ENCODE peak calls at places on chromosomes 3 and 15, in five cellular contexts. One of them, this sample, is unnamed.
A peak's percentile ranks its signal among the peaks of the same experiment; 100 is the strongest.

GRCh38 chr3:48187579-48188265 is 495 bp downstream of the CDC25A start:
- DNase-seq in heart left ventricle: peak; percentile 69
- DNase-seq in prostate gland: peak; percentile 10
- DNase-seq in A673: peak; percentile 12
- DNase-seq in keratinocyte: no peak
- DNase-seq in this sample: peak; percentile 45

GRCh38 chr3:775178-775885 is 317.5 kb upstream of the CNTN6 start:
- DNase-seq in heart left ventricle: no peak
- DNase-seq in prostate gland: no peak
- DNase-seq in A673: no peak
- DNase-seq in keratinocyte: no peak
- DNase-seq in this sample: no peak

GRCh38 chr15:62624541-62625399 is 417.8 kb upstream of the TPM1 start:
- DNase-seq in heart left ventricle: no peak
- DNase-seq in prostate gland: no peak
- DNase-seq in A673: no peak
- DNase-seq in keratinocyte: no peak
- DNase-seq in this sample: no peak

GRCh38 chr3:49133226-49133951 is 539 bp upstream of the LAMB2 start:
- DNase-seq in heart left ventricle: peak; percentile 92
- DNase-seq in prostate gland: peak; percentile 83
- DNase-seq in A673: peak; percentile 82
- DNase-seq in keratinocyte: peak; percentile 30
- DNase-seq in this sample: peak; percentile 23

GRCh38 chr3:14991148-14991742 is 43.9 kb downstream of the NR2C2 start:
- DNase-seq in heart left ventricle: no peak
- DNase-seq in prostate gland: no peak
- DNase-seq in A673: peak; percentile 32
- DNase-seq in keratinocyte: no peak
- DNase-seq in this sample: no peak

GRCh38 chr15:73941871-73942635 is 15.8 kb downstream of the LOXL1 start:
- DNase-seq in heart left ventricle: no peak
- DNase-seq in prostate gland: no peak
- DNase-seq in A673: no peak
- DNase-seq in keratinocyte: no peak
- DNase-seq in this sample: no peak

GRCh38 chr3:188749010-188749617 is 422.7 kb upstream of the TPRG1 start:
- DNase-seq in heart left ventricle: no peak
- DNase-seq in prostate gland: no peak
- DNase-seq in A673: peak; percentile 48
- DNase-seq in keratinocyte: no peak
- DNase-seq in this sample: no peak

GRCh38 chr3:15326037-15326436 is 6.3 kb downstream of the SH3BP5 start:
- DNase-seq in heart left ventricle: no peak
- DNase-seq in prostate gland: no peak
- DNase-seq in A673: no peak
- DNase-seq in keratinocyte: no peak
- DNase-seq in this sample: no peak

GRCh38 chr3:166582231-166582630 is 745.0 kb upstream of the BCHE start:
- DNase-seq in heart left ventricle: no peak
- DNase-seq in prostate gland: no peak
- DNase-seq in A673: no peak
- DNase-seq in keratinocyte: no peak
- DNase-seq in this sample: no peak

GRCh38 chr15:74955796-74956647 is 550 bp downstream of the RPP25 start:
- DNase-seq in heart left ventricle: peak; percentile 80
- DNase-seq in prostate gland: peak; percentile 52
- DNase-seq in A673: peak; percentile 78
- DNase-seq in keratinocyte: no peak
- DNase-seq in this sample: peak; percentile 41

GRCh38 chr3:13479332-13479581 is 849 bp upstream of the HDAC11 start:
- DNase-seq in heart left ventricle: peak; percentile 53
- DNase-seq in prostate gland: peak; percentile 21
- DNase-seq in A673: peak; percentile 30
- DNase-seq in keratinocyte: no peak
- DNase-seq in this sample: no peak

GRCh38 chr3:14141144-14141543 is 16.3 kb downstream of the TMEM43 start:
- DNase-seq in heart left ventricle: no peak
- DNase-seq in prostate gland: no peak
- DNase-seq in A673: no peak
- DNase-seq in keratinocyte: no peak
- DNase-seq in this sample: no peak

GRCh38 chr15:70111203-70112017 is 13.7 kb upstream of the TLE3 start:
- DNase-seq in heart left ventricle: peak; percentile 84
- DNase-seq in prostate gland: peak; percentile 75
- DNase-seq in A673: peak; percentile 91
- DNase-seq in keratinocyte: no peak
- DNase-seq in this sample: peak; percentile 78

GRCh38 chr15:52805351-52806283 is 15.5 kb upstream of the ONECUT1 start:
- DNase-seq in heart left ventricle: no peak
- DNase-seq in prostate gland: no peak
- DNase-seq in A673: no peak
- DNase-seq in keratinocyte: no peak
- DNase-seq in this sample: no peak

GRCh38 chr3:128532007-128532983 is 39.3 kb upstream of the GATA2 start:
- DNase-seq in heart left ventricle: no peak
- DNase-seq in prostate gland: no peak
- DNase-seq in A673: no peak
- DNase-seq in keratinocyte: no peak
- DNase-seq in this sample: no peak

GRCh38 chr3:178513539-178514410 is 22.5 kb upstream of the KCNMB2 start:
- DNase-seq in heart left ventricle: peak; percentile 25
- DNase-seq in prostate gland: no peak
- DNase-seq in A673: no peak
- DNase-seq in keratinocyte: no peak
- DNase-seq in this sample: no peak

GRCh38 chr15:38455096-38455495 is 1.2 kb downstream of the FAM98B start:
- DNase-seq in heart left ventricle: no peak
- DNase-seq in prostate gland: no peak
- DNase-seq in A673: no peak
- DNase-seq in keratinocyte: no peak
- DNase-seq in this sample: no peak

GRCh38 chr3:39187372-39188155 is 4.8 kb downstream of the XIRP1 start:
- DNase-seq in heart left ventricle: no peak
- DNase-seq in prostate gland: no peak
- DNase-seq in A673: no peak
- DNase-seq in keratinocyte: no peak
- DNase-seq in this sample: no peak

GRCh38 chr15:84023636-84024035 is 211.9 kb upstream of the GOLGA6L4 start:
- DNase-seq in heart left ventricle: no peak
- DNase-seq in prostate gland: peak; percentile 24
- DNase-seq in A673: peak; percentile 75
- DNase-seq in keratinocyte: no peak
- DNase-seq in this sample: no peak

GRCh38 chr15:83435782-83436181 is 11.4 kb upstream of the SH3GL3 start:
- DNase-seq in heart left ventricle: no peak
- DNase-seq in prostate gland: no peak
- DNase-seq in A673: no peak
- DNase-seq in keratinocyte: no peak
- DNase-seq in this sample: no peak

GRCh38 chr15:98853161-98853560 is 154.4 kb downstream of the PGPEP1L start:
- DNase-seq in heart left ventricle: peak; percentile 89
- DNase-seq in prostate gland: peak; percentile 89
- DNase-seq in A673: peak; percentile 89
- DNase-seq in keratinocyte: no peak
- DNase-seq in this sample: peak; percentile 88

GRCh38 chr3:48738926-48739616 is 22.1 kb upstream of the IP6K2 start:
- DNase-seq in heart left ventricle: peak; percentile 59
- DNase-seq in prostate gland: peak; percentile 64
- DNase-seq in A673: no peak
- DNase-seq in keratinocyte: no peak
- DNase-seq in this sample: no peak

GRCh38 chr15:28984421-28985375 is 98.9 kb downstream of the APBA2 start:
- DNase-seq in heart left ventricle: no peak
- DNase-seq in prostate gland: no peak
- DNase-seq in A673: peak; percentile 6
- DNase-seq in keratinocyte: no peak
- DNase-seq in this sample: no peak

DNA sequence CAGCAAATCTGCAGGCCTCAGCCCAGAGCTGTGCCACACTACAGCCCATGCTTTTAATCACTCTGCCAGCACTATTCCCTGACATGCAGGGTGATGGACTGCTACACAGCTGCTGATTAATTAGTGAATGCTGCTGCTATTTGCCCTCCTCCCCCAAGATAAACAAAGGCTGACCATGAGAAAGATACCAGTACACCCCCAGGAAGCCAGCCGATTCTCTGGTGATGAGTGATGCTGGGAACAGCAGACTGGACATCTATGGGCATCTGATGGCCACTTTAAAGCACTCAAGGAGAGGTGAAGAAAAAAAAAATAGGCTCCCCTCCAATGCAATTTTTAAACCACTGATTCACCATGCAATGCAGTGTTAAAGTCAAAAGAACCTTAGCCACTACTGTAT is 39.2 kb downstream of the RFTN1 start:
- DNase-seq in heart left ventricle: no peak
- DNase-seq in prostate gland: no peak
- DNase-seq in A673: no peak
- DNase-seq in keratinocyte: no peak
- DNase-seq in this sample: no peak
- H3K27ac ChIP-seq in heart left ventricle: no peak overlapping the region
- H3K27ac ChIP-seq in prostate gland: no peak overlapping the region
- H3K27ac ChIP-seq in A673: no peak overlapping the region
- H3K27ac ChIP-seq in keratinocyte: no peak overlapping the region
- H3K27ac ChIP-seq in this sample: no peak overlapping the region

DNA sequence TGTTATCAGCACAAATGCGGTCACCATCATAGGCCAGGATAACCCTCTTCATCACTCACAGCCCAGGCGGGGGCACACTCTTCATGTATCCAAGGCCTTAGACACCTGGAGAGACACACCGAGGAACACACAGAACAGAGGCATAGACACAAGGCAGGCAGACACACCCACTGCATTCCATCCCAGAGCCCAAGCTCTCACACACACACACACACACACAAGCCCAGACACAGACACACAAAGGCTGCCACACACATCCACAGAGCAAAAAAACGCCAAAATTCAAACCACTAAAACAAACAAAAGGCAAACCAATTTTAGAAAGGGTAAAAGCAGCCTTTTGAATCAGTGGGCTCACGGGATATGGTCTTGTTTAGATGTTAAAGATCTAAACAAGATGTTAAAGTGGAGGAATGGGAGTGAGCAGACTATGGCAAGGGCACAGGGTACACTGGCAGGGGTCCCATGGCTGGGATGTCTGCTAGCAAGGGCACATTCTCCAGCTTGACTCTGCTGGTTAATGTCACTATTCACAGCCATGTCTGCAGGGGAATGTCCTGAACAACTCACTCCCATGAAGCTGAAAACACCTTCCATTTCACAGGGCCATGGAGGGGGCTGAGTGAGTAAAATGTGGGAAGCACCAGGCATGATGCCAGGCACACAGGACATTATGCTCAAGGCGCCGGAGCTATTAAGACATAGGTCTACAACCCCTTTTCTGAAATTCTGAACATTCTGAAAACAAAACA is 14.9 kb upstream of the CRABP1 start:
- DNase-seq in heart left ventricle: no peak
- DNase-seq in prostate gland: no peak
- DNase-seq in A673: no peak
- DNase-seq in keratinocyte: no peak
- DNase-seq in this sample: no peak
- H3K27ac ChIP-seq in heart left ventricle: no peak overlapping the region
- H3K27ac ChIP-seq in prostate gland: no peak overlapping the region
- H3K27ac ChIP-seq in A673: no peak overlapping the region
- H3K27ac ChIP-seq in keratinocyte: no peak overlapping the region
- H3K27ac ChIP-seq in this sample: no peak overlapping the region

DNA sequence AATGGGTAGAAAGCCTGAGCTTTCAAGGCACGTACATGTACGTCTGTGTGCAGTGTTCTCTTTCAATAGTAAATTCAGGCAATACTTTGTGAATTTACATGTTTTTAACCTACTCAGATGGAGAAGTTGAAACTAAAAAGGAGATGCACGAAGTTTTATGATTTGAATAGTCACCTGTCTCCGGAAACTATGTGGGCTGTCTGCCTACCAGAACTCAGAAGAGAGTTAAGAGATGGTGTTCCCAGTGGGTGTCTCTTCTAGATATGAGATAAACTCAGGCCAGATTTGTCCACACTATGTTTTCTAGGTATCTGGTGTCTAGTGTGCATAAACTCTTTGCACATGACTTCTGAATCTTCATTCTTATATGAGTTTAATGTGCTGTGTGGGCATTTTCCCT is 222.8 kb downstream of the FOXP1 start:
- DNase-seq in heart left ventricle: no peak
- DNase-seq in prostate gland: no peak
- DNase-seq in A673: no peak
- DNase-seq in keratinocyte: no peak
- DNase-seq in this sample: no peak
- H3K27ac ChIP-seq in heart left ventricle: no peak overlapping the region
- H3K27ac ChIP-seq in prostate gland: no peak overlapping the region
- H3K27ac ChIP-seq in A673: no peak overlapping the region
- H3K27ac ChIP-seq in keratinocyte: no peak overlapping the region
- H3K27ac ChIP-seq in this sample: no peak overlapping the region

DNA sequence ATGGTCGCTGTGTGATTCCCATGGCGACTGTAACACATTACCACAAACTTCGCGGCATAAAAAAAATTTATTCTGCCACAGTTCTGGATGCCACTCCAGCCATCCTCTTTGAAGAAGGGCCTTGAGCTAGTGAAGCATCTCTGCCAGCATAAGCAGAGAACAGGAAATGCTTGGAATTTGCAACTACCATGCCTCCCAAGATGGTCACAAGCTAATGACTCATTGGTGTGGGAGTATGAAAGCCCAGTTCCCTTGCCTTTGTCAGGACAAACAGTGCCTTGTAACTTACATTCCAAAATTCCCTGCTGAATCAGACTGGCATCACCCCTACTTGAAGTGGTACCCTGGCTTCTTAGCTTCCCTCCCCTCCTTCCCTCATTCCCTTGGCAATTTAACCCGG is 129.7 kb downstream of the PROS1 start:
- DNase-seq in heart left ventricle: no peak
- DNase-seq in prostate gland: no peak
- DNase-seq in A673: peak; percentile 75
- DNase-seq in keratinocyte: peak; percentile 13
- DNase-seq in this sample: no peak
- H3K27ac ChIP-seq in heart left ventricle: no peak overlapping the region
- H3K27ac ChIP-seq in prostate gland: no peak overlapping the region
- H3K27ac ChIP-seq in A673: no peak overlapping the region
- H3K27ac ChIP-seq in keratinocyte: no peak overlapping the region
- H3K27ac ChIP-seq in this sample: no peak overlapping the region

This sample was measured in substantia nigra.